ENCODE peak calls at places on chromosomes 11 and 22, in five cellular contexts. One of them, this sample, is unnamed.

GRCh38 chr11:71341173-71341572 is 88.8 kb upstream of the SHANK2 start:
- DNase-seq in IMR-90: no peak
- DNase-seq in iPS DF 6.9: no peak
- DNase-seq in ovary: no peak
- DNase-seq in upper lobe of right lung: no peak
- DNase-seq in this sample: no peak

GRCh38 chr22:43256569-43257360 is 69.8 kb upstream of the TTLL12 start:
- DNase-seq in IMR-90: no peak
- DNase-seq in iPS DF 6.9: no peak
- DNase-seq in ovary: no peak
- DNase-seq in upper lobe of right lung: no peak
- DNase-seq in this sample: no peak

GRCh38 chr22:31230871-31231621 is 18.9 kb downstream of the LIMK2 start:
- DNase-seq in IMR-90: peak
- DNase-seq in iPS DF 6.9: no peak
- DNase-seq in ovary: peak
- DNase-seq in upper lobe of right lung: no peak
- DNase-seq in this sample: peak

GRCh38 chr11:90448280-90448679 is 225.4 kb upstream of the CHORDC1 start:
- DNase-seq in IMR-90: no peak
- DNase-seq in iPS DF 6.9: no peak
- DNase-seq in ovary: no peak
- DNase-seq in upper lobe of right lung: no peak
- DNase-seq in this sample: no peak

GRCh38 chr11:134725939-134726639 is 314.0 kb upstream of the B3GAT1 start:
- DNase-seq in IMR-90: no peak
- DNase-seq in iPS DF 6.9: no peak
- DNase-seq in ovary: no peak
- DNase-seq in upper lobe of right lung: no peak
- DNase-seq in this sample: no peak

GRCh38 chr11:96338910-96339703 is 3.9 kb downstream of the MAML2 start:
- DNase-seq in IMR-90: peak
- DNase-seq in iPS DF 6.9: no peak
- DNase-seq in ovary: peak
- DNase-seq in upper lobe of right lung: peak
- DNase-seq in this sample: peak

GRCh38 chr11:58186938-58187337 is 1.9 kb upstream of the OR9Q2 start:
- DNase-seq in IMR-90: no peak
- DNase-seq in iPS DF 6.9: no peak
- DNase-seq in ovary: no peak
- DNase-seq in upper lobe of right lung: no peak
- DNase-seq in this sample: no peak

GRCh38 chr22:26585104-26585790 is 4.7 kb downstream of the TPST2 start:
- DNase-seq in IMR-90: peak
- DNase-seq in iPS DF 6.9: no peak
- DNase-seq in ovary: peak
- DNase-seq in upper lobe of right lung: peak
- DNase-seq in this sample: peak

GRCh38 chr22:50415426-50415825 is 59.4 kb downstream of the SBF1 start:
- DNase-seq in IMR-90: no peak
- DNase-seq in iPS DF 6.9: no peak
- DNase-seq in ovary: no peak
- DNase-seq in upper lobe of right lung: no peak
- DNase-seq in this sample: no peak

GRCh38 chr22:44755418-44755817 is 3.0 kb downstream of the ARHGAP8 start:
- DNase-seq in IMR-90: no peak
- DNase-seq in iPS DF 6.9: no peak
- DNase-seq in ovary: no peak
- DNase-seq in upper lobe of right lung: no peak
- DNase-seq in this sample: no peak

GRCh38 chr11:34495239-34495723 is 18.3 kb downstream of the ELF5 start:
- DNase-seq in IMR-90: no peak
- DNase-seq in iPS DF 6.9: no peak
- DNase-seq in ovary: no peak
- DNase-seq in upper lobe of right lung: no peak
- DNase-seq in this sample: no peak

GRCh38 chr11:68666854-68667253 is 17.5 kb upstream of the GAL start:
- DNase-seq in IMR-90: no peak
- DNase-seq in iPS DF 6.9: no peak
- DNase-seq in ovary: no peak
- DNase-seq in upper lobe of right lung: peak
- DNase-seq in this sample: no peak

GRCh38 chr11:57387284-57388030 is 3.0 kb downstream of the PRG2 start:
- DNase-seq in IMR-90: no peak
- DNase-seq in iPS DF 6.9: no peak
- DNase-seq in ovary: no peak
- DNase-seq in upper lobe of right lung: no peak
- DNase-seq in this sample: no peak

GRCh38 chr11:47487421-47487820 is 38.5 kb upstream of the RAPSN start:
- DNase-seq in IMR-90: no peak
- DNase-seq in iPS DF 6.9: no peak
- DNase-seq in ovary: no peak
- DNase-seq in upper lobe of right lung: no peak
- DNase-seq in this sample: no peak

This sample was measured in fibroblast of villous mesenchyme.